ENCODE peak calls at places on chromosomes 1 and 21, in nine cellular contexts. N is iPS-NIHi11; Y is activated T-cell treated with anti-CD3 and anti-CD28 coated beads, Interleukin-2, amount 50 U/mL, for 72 hours; G is pons; M is HEK293T; I is NCI-H1105 treated with DMSO at 0.1 percent for 48 hours; Z is fibroblast of lung; F is T-helper 9 cell; R is stimulated activated CD8-positive, alpha-beta memory T cell treated with anti-CD3 and anti-CD28 coated beads, Interleukin-4, amount 100 ng/mL, for 1 hour. B is an unnamed sample.

GRCh38 chr21:44571296-44571695 is 2.2 kb upstream of the KRTAP10-4 start:
- DNase-seq in F (no peak), Y (no peak), G (no peak), I (no peak), R (no peak), M (no peak), N (no peak), Z (no peak), B (no peak)

GRCh38 chr1:204225841-204226745 is 12.3 kb upstream of the GOLT1A start:
- DNase-seq in F (no peak), R (no peak), M (no peak), I (no peak), Z (peak; percentile 72), N (peak; percentile 52), G (no peak), Y (no peak), B (no peak)

GRCh38 chr1:68145418-68146126 is 86.8 kb downstream of the WLS start:
- DNase-seq in M (no peak), G (no peak), R (no peak), Y (no peak), F (no peak), Z (no peak), N (no peak), I (no peak), B (no peak)

GRCh38 chr1:173205146-173206051 is 1.7 kb downstream of the TNFSF4 start:
- DNase-seq in I (no peak), Y (peak; percentile 7), Z (peak; percentile 89), R (no peak), G (no peak), M (no peak), F (peak; percentile 1), N (no peak), B (no peak)

GRCh38 chr1:1826356-1827088 is 48.3 kb upstream of the NADK start:
- DNase-seq in R (no peak), Z (peak; percentile 39), I (no peak), G (no peak), Y (no peak), N (no peak), F (no peak), M (no peak), B (no peak)

GRCh38 chr1:27605796-27606707 is 2.1 kb upstream of the AHDC1 start:
- DNase-seq in R (no peak), F (peak; percentile 52), Y (peak; percentile 67), Z (peak; percentile 46), N (no peak), G (peak; percentile 74), M (peak; percentile 56), I (peak; percentile 51), B (no peak)

GRCh38 chr1:29805122-29805895 is 569.0 kb downstream of the PTPRU start:
- DNase-seq in Y (no peak), G (no peak), I (no peak), Z (no peak), M (peak; percentile 8), R (no peak), F (no peak), N (no peak), B (peak; percentile 56)

GRCh38 chr1:11466416-11466815 is 12.5 kb upstream of the DISP3 start:
- DNase-seq in R (no peak), G (no peak), Y (no peak), N (no peak), M (no peak), F (no peak), Z (no peak), I (no peak), B (no peak)

GRCh38 chr21:32463367-32463766 is 50.9 kb downstream of the EVA1C start:
- DNase-seq in N (no peak), R (no peak), Y (no peak), G (no peak), I (no peak), M (no peak), Z (peak; percentile 88), F (no peak), B (no peak)

GRCh38 chr1:19455353-19455752 is 30.0 kb downstream of the CAPZB start:
- DNase-seq in G (no peak), N (no peak), Y (no peak), I (no peak), F (no peak), M (no peak), Z (no peak), R (no peak), B (no peak)

GRCh38 chr1:232684331-232685105 is 54.6 kb upstream of the SIPA1L2 start:
- DNase-seq in M (no peak), F (no peak), I (no peak), G (no peak), R (no peak), Y (no peak), Z (peak; percentile 75), N (no peak), B (no peak)

GRCh38 chr1:165284471-165284870 is 72.0 kb downstream of the LMX1A start:
- DNase-seq in R (no peak), F (no peak), N (no peak), Z (no peak), M (no peak), G (no peak), I (peak; percentile 31), Y (no peak), B (no peak)

GRCh38 chr1:212689758-212690540 is 9.7 kb downstream of the BATF3 start:
- DNase-seq in G (no peak), F (no peak), M (peak; percentile 2), R (no peak), I (no peak), N (no peak), Z (no peak), Y (no peak), B (no peak)

GRCh38 chr1:181010789-181011188 is 11.9 kb downstream of the STX6 start:
- DNase-seq in G (no peak), Z (peak; percentile 85), N (no peak), I (no peak), R (no peak), Y (no peak), M (no peak), F (no peak), B (no peak)